ENCODE peak calls at places on chromosomes 11 and 22, in five cellular contexts. L is IMR-90, I is nephron progenitor cell, J is HCEC 1CT, S is HS-27A. W is an unnamed sample.

GRCh38 chr22:22942511-22943329 is 55.1 kb downstream of the IGLL5 start:
- DNase-seq in L (peak), J (peak), S (no peak), I (peak), W (peak)

GRCh38 chr11:34948721-34949120 is 32.3 kb downstream of the PDHX start:
- DNase-seq in S (no peak), J (no peak), L (peak), I (no peak), W (peak)

GRCh38 chr22:47110817-47111443 is 348.5 kb downstream of the TBC1D22A start:
- DNase-seq in L (peak), I (no peak), J (no peak), S (no peak), W (peak)

GRCh38 chr11:116694815-116695590 is 77.8 kb downstream of the BUD13 start:
- DNase-seq in S (no peak), J (no peak), L (no peak), I (no peak), W (no peak)

GRCh38 chr11:12272821-12273617 is 104.4 kb upstream of the PARVA start:
- DNase-seq in I (no peak), L (peak), S (peak), J (peak), W (peak)

GRCh38 chr22:24845036-24845918 is 39.3 kb downstream of the SGSM1 start:
- DNase-seq in I (no peak), J (peak), S (no peak), L (peak), W (peak)

GRCh38 chr22:28246392-28246791 is 327.3 kb upstream of the PITPNB start:
- DNase-seq in J (peak), I (no peak), S (no peak), L (peak), W (peak)

GRCh38 chr11:115848614-115849013 is 344.4 kb upstream of the CADM1 start:
- DNase-seq in J (no peak), I (no peak), S (no peak), L (no peak), W (no peak)

GRCh38 chr11:103803062-103803461 is 233.4 kb upstream of the DDI1 start:
- DNase-seq in L (peak), J (no peak), S (no peak), I (no peak), W (peak)

GRCh38 chr11:125564357-125564756 is 4.9 kb upstream of the EI24 start:
- DNase-seq in L (no peak), S (no peak), I (no peak), J (no peak), W (no peak)

GRCh38 chr11:19089421-19089820 is 27.5 kb upstream of the ZDHHC13 start:
- DNase-seq in J (no peak), S (no peak), L (no peak), I (no peak), W (no peak)

GRCh38 chr11:102220728-102221467 is 96.4 kb upstream of the BIRC3 start:
- DNase-seq in L (peak), J (peak), S (peak), I (no peak), W (peak)

GRCh38 chr11:75632962-75633361 is 35.9 kb downstream of the MAP6 start:
- DNase-seq in J (no peak), L (no peak), I (no peak), S (no peak), W (no peak)

GRCh38 chr11:105042178-105042577 is 3.0 kb downstream of the CARD16 start:
- DNase-seq in J (no peak), I (no peak), L (no peak), S (no peak), W (no peak)